ENCODE peak calls at places on chromosomes 7 and 10, in five cellular contexts. W, S, N, C and K are unnamed samples.

GRCh38 chr7:135434047-135434446 is 75.9 kb downstream of the CNOT4 start:
- DNase-seq in W (no peak), S (peak; percentile 74), N (no peak), C (no peak), K (no peak)

GRCh38 chr7:47710201-47710935 is 128.5 kb upstream of the TNS3 start:
- DNase-seq in W (no peak), S (no peak), N (no peak), C (no peak), K (no peak)

GRCh38 chr10:78402636-78403035 is 369.0 kb downstream of the RPS24 start:
- DNase-seq in W (peak; percentile 13), S (no peak), N (peak; percentile 49), C (no peak), K (no peak)

GRCh38 chr7:25009271-25009670 is 29.3 kb upstream of the OSBPL3 start:
- DNase-seq in W (no peak), S (no peak), N (no peak), C (no peak), K (no peak)

GRCh38 chr10:122051609-122052385 is 62.8 kb downstream of the TACC2 start:
- DNase-seq in W (no peak), S (peak; percentile 70), N (peak; percentile 14), C (peak; percentile 77), K (peak; percentile 67)

GRCh38 chr7:2864204-2864985 is 20.3 kb upstream of the GNA12 start:
- DNase-seq in W (no peak), S (peak; percentile 59), N (no peak), C (no peak), K (no peak)

GRCh38 chr7:70540641-70541040 is 591.3 kb upstream of the GALNT17 start:
- DNase-seq in W (no peak), S (no peak), N (no peak), C (no peak), K (no peak)

GRCh38 chr7:66099551-66100407 is 14.9 kb upstream of the CRCP start:
- DNase-seq in W (peak; percentile 82), S (no peak), N (peak; percentile 81), C (peak; percentile 77), K (peak; percentile 91)

GRCh38 chr7:141374425-141374824 is 176.8 kb upstream of the AGK start:
- DNase-seq in W (no peak), S (no peak), N (no peak), C (no peak), K (no peak)

GRCh38 chr7:25860206-25860881 is 291.7 kb upstream of the NFE2L3 start:
- DNase-seq in W (no peak), S (no peak), N (no peak), C (peak; percentile 24), K (no peak)

GRCh38 chr10:128047337-128047736 is 78.9 kb downstream of the MKI67 start:
- DNase-seq in W (peak; percentile 85), S (no peak), N (peak; percentile 98), C (peak; percentile 80), K (peak; percentile 90)

GRCh38 chr10:14173706-14174594 is 156.8 kb downstream of the FRMD4A start:
- DNase-seq in W (no peak), S (no peak), N (no peak), C (peak; percentile 33), K (peak; percentile 24)

GRCh38 chr7:146736446-146737190 is 620.0 kb downstream of the CNTNAP2 start:
- DNase-seq in W (no peak), S (no peak), N (no peak), C (no peak), K (no peak)

GRCh38 chr7:151273646-151274375 is 25.3 kb upstream of the SMARCD3 start:
- DNase-seq in W (no peak), S (no peak), N (peak; percentile 88), C (no peak), K (no peak)

GRCh38 chr10:1418031-1418550 is 319.2 kb downstream of the ADARB2 start:
- DNase-seq in W (no peak), S (no peak), N (peak; percentile 43), C (no peak), K (no peak)

GRCh38 chr7:27339478-27339877 is 96.9 kb downstream of the EVX1 start:
- DNase-seq in W (no peak), S (no peak), N (no peak), C (no peak), K (no peak)

GRCh38 chr7:135801045-135801693 is 52.6 kb upstream of the FAM180A start:
- DNase-seq in W (no peak), S (peak; percentile 65), N (no peak), C (peak; percentile 66), K (peak; percentile 44)

GRCh38 chr7:149381245-149381644 is 79.6 kb downstream of the ZNF777 start:
- DNase-seq in W (no peak), S (no peak), N (no peak), C (no peak), K (no peak)

GRCh38 chr10:113960617-113961260 is 82.9 kb upstream of the ADRB1 start:
- DNase-seq in W (no peak), S (peak; percentile 54), N (no peak), C (no peak), K (peak; percentile 53)

GRCh38 chr7:158583143-158583542 is 4.5 kb downstream of the PTPRN2 start:
- DNase-seq in W (no peak), S (no peak), N (no peak), C (no peak), K (no peak)

GRCh38 chr7:7369134-7369533 is 166.5 kb downstream of the COL28A1 start:
- DNase-seq in W (no peak), S (no peak), N (no peak), C (no peak), K (no peak)

GRCh38 chr7:41333506-41333905 is 369.4 kb downstream of the INHBA start:
- DNase-seq in W (no peak), S (no peak), N (no peak), C (no peak), K (no peak)

GRCh38 chr10:132972986-132973902 is 30.9 kb upstream of the CFAP46 start:
- DNase-seq in W (peak; percentile 56), S (no peak), N (peak; percentile 58), C (no peak), K (no peak)

GRCh38 chr7:149479554-149479953 is 18.1 kb downstream of the ZNF746 start:
- DNase-seq in W (no peak), S (no peak), N (no peak), C (no peak), K (no peak)

GRCh38 chr10:70726909-70727495 is 54.7 kb downstream of the ADAMTS14 start:
- DNase-seq in W (no peak), S (no peak), N (no peak), C (no peak), K (no peak)

GRCh38 chr10:100679327-100679726 is 66.1 kb upstream of the PAX2 start:
- DNase-seq in W (no peak), S (no peak), N (no peak), C (no peak), K (no peak)

GRCh38 chr10:130749911-130750310 is 561.6 kb downstream of the TCERG1L start:
- DNase-seq in W (peak; percentile 40), S (no peak), N (peak; percentile 40), C (no peak), K (no peak)

GRCh38 chr10:44817961-44818649 is 93.0 kb upstream of the TMEM72 start:
- DNase-seq in W (no peak), S (no peak), N (no peak), C (no peak), K (no peak)

GRCh38 chr10:7192831-7193348 is 217.9 kb downstream of the SFMBT2 start:
- DNase-seq in W (no peak), S (no peak), N (no peak), C (no peak), K (no peak)

GRCh38 chr10:11551915-11552602 is 59.4 kb downstream of the USP6NL start:
- DNase-seq in W (no peak), S (peak; percentile 63), N (no peak), C (peak; percentile 94), K (no peak)

GRCh38 chr10:119025776-119026175 is 3.7 kb upstream of the NANOS1 start:
- DNase-seq in W (no peak), S (no peak), N (no peak), C (no peak), K (no peak)

GRCh38 chr10:3107426-3107961 is 40.1 kb downstream of the PFKP start:
- DNase-seq in W (peak; percentile 80), S (no peak), N (no peak), C (no peak), K (peak; percentile 89)
- TF ChIP-seq POLR2AphosphoS5 in W (no peak), S (no peak), N (no peak), C (peak; percentile 15), K (peak; percentile 81)

DNA sequence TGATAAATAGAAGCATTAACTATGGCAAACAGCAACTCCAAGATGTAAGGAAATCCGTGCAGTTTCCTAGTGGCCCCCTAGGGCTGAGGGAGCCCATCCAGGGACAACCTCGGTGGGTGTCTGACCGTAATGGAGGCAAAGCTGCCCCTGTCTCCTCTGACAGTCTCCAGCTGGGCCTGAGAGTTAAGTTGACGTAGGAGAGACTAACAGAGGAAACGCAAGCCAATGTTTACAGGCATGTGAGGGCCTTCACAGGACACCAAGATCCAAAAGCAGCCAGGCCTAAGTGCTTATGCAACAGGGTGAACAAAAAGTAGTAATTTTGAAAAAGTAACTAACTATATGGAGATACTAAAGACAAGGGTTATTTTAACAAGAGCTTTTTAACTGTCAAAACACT is 330.0 kb upstream of the C7orf33 start:
- DNase-seq in W (no peak), S (no peak), N (no peak), C (no peak), K (no peak)
- TF ChIP-seq POLR2AphosphoS5 in W (no peak), S (no peak), N (no peak), C (no peak), K (peak; percentile 42)

GRCh38 chr7:155865830-155866545 is 53.7 kb upstream of the SHH start:
- DNase-seq in W (peak; percentile 32), S (no peak), N (peak; percentile 61), C (no peak), K (no peak)
- TF ChIP-seq POLR2AphosphoS5 in W (no peak), S (no peak), N (no peak), C (no peak), K (no peak)

GRCh38 chr7:155669717-155670505 is 25.4 kb downstream of the RBM33 start:
- DNase-seq in W (no peak), S (no peak), N (no peak), C (peak; percentile 81), K (no peak)
- TF ChIP-seq POLR2AphosphoS5 in W (no peak), S (no peak), N (no peak), C (no peak), K (no peak)

DNA sequence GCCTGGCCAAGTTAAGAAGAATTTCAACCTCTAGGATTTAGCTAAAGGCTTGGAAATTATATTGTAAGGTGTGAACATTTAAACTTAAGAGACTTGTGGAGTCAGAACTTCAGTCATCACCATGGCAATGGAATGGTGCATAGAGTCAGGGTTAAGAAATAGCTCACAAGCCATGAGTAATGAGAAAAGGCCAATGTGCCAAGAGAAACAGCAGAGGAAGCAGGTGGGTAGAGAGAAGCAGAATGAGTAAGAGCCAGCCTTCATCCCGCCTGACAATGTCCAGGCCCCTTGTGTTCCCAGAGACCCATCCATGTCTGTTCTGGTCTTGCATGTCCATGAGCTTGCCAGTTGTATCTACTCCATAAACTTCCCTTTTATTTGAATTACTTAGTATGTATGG is 62.6 kb upstream of the TBX20 start:
- DNase-seq in W (no peak), S (no peak), N (no peak), C (no peak), K (no peak)
- TF ChIP-seq POLR2AphosphoS5 in W (no peak), S (no peak), N (no peak), C (no peak), K (no peak)